ENCODE peak calls at places on chromosomes 6 and 20, in ten cellular contexts. A, B, I, V, G, S, H, M, N and J are unnamed samples.

GRCh38 chr20:63234693-63235398 is 859 bp upstream of the BIRC7 start:
- DNase-seq in A (no peak), B (no peak), I (peak; percentile 46), V (peak; percentile 52), G (peak; percentile 33), S (no peak), H (no peak), M (no peak), N (no peak), J (peak; percentile 64)

GRCh38 chr6:8707956-8708772 is 272.8 kb upstream of the SLC35B3 start:
- DNase-seq in A (no peak), B (peak; percentile 42), I (no peak), V (no peak), G (peak; percentile 71), S (no peak), H (no peak), M (no peak), N (no peak), J (peak; percentile 59)

GRCh38 chr20:2320813-2321658 is 25.2 kb downstream of the TGM3 start:
- DNase-seq in A (no peak), B (no peak), I (no peak), V (no peak), G (no peak), S (no peak), H (no peak), M (no peak), N (no peak), J (no peak)

GRCh38 chr6:129353067-129353466 is 356.9 kb downstream of the ARHGAP18 start:
- DNase-seq in A (no peak), B (no peak), I (no peak), V (no peak), G (no peak), S (peak; percentile 48), H (no peak), M (no peak), N (no peak), J (no peak)

GRCh38 chr6:105746130-105746505 is 340.0 kb upstream of the PRDM1 start:
- DNase-seq in A (no peak), B (no peak), I (no peak), V (no peak), G (no peak), S (no peak), H (no peak), M (no peak), N (no peak), J (no peak)

GRCh38 chr6:142942805-142943227 is 2.2 kb downstream of the HIVEP2 start:
- DNase-seq in A (no peak), B (peak; percentile 19), I (no peak), V (no peak), G (peak; percentile 66), S (no peak), H (no peak), M (no peak), N (no peak), J (no peak)

GRCh38 chr20:32582659-32583580 is 2.2 kb downstream of the NOL4L start:
- DNase-seq in A (no peak), B (peak; percentile 50), I (peak; percentile 49), V (peak; percentile 58), G (no peak), S (peak; percentile 11), H (peak; percentile 34), M (no peak), N (no peak), J (no peak)

GRCh38 chr6:33827546-33828451 is 24.0 kb upstream of the MLN start:
- DNase-seq in A (no peak), B (no peak), I (no peak), V (no peak), G (no peak), S (no peak), H (no peak), M (no peak), N (no peak), J (no peak)

GRCh38 chr20:54692168-54692887 is 216.9 kb downstream of the DOK5 start:
- DNase-seq in A (no peak), B (no peak), I (no peak), V (no peak), G (no peak), S (no peak), H (no peak), M (no peak), N (no peak), J (no peak)

GRCh38 chr6:3788408-3789017 is 37.0 kb upstream of the PXDC1 start:
- DNase-seq in A (no peak), B (no peak), I (no peak), V (no peak), G (no peak), S (no peak), H (no peak), M (no peak), N (no peak), J (no peak)

GRCh38 chr6:139679516-139680179 is 305.2 kb upstream of the CITED2 start:
- DNase-seq in A (no peak), B (no peak), I (no peak), V (no peak), G (no peak), S (no peak), H (no peak), M (no peak), N (no peak), J (no peak)

GRCh38 chr6:34928220-34928619 is 39.2 kb downstream of the ANKS1A start:
- DNase-seq in A (no peak), B (peak; percentile 42), I (no peak), V (no peak), G (no peak), S (no peak), H (no peak), M (no peak), N (no peak), J (no peak)

GRCh38 chr6:17311595-17312311 is 30.6 kb downstream of the RBM24 start:
- DNase-seq in A (no peak), B (peak; percentile 15), I (no peak), V (no peak), G (no peak), S (peak; percentile 34), H (no peak), M (no peak), N (no peak), J (no peak)

GRCh38 chr6:108036884-108037283 is 37.7 kb downstream of the OSTM1 start:
- DNase-seq in A (no peak), B (no peak), I (no peak), V (no peak), G (no peak), S (no peak), H (no peak), M (no peak), N (no peak), J (no peak)

GRCh38 chr20:44109951-44110361 is 77.0 kb downstream of the JPH2 start:
- DNase-seq in A (no peak), B (no peak), I (no peak), V (no peak), G (no peak), S (no peak), H (no peak), M (no peak), N (no peak), J (no peak)

GRCh38 chr20:41375846-41376245 is 9.2 kb upstream of the EMILIN3 start:
- DNase-seq in A (no peak), B (no peak), I (no peak), V (no peak), G (no peak), S (no peak), H (no peak), M (no peak), N (no peak), J (no peak)

GRCh38 chr6:88566746-88567534 is 396.5 kb downstream of the RNGTT start:
- DNase-seq in A (no peak), B (no peak), I (no peak), V (no peak), G (no peak), S (no peak), H (no peak), M (no peak), N (no peak), J (no peak)

GRCh38 chr6:95321106-95321505 is 256.2 kb upstream of the MANEA start:
- DNase-seq in A (no peak), B (no peak), I (no peak), V (no peak), G (no peak), S (no peak), H (no peak), M (no peak), N (no peak), J (no peak)

GRCh38 chr6:82040405-82041221 is 206.9 kb downstream of the IBTK start:
- DNase-seq in A (no peak), B (peak; percentile 35), I (peak; percentile 25), V (peak; percentile 25), G (peak; percentile 83), S (peak; percentile 50), H (no peak), M (no peak), N (no peak), J (peak; percentile 40)

GRCh38 chr6:121520337-121521163 is 85.1 kb downstream of the GJA1 start:
- DNase-seq in A (no peak), B (no peak), I (no peak), V (peak; percentile 34), G (peak; percentile 48), S (no peak), H (no peak), M (no peak), N (no peak), J (no peak)